ENCODE peak calls at places on chromosomes 5 and 9, in eight cellular contexts. G is prostate gland, W is mucosa of descending colon, K is choroid plexus epithelial cell, U is ascending aorta, I is upper lobe of left lung, C is uterus, O is cardiac muscle cell. B is an unnamed sample.
A peak's percentile ranks its signal among the peaks of the same experiment; 100 is the strongest.

GRCh38 chr9:19870988-19871387 is 82.2 kb upstream of the SLC24A2 start:
- DNase-seq in I (no peak), K (no peak), U (no peak), C (no peak), G (no peak), O (no peak), W (no peak), B (no peak)

GRCh38 chr5:107803728-107804127 is 133.0 kb upstream of the EFNA5 start:
- DNase-seq in W (no peak), U (no peak), I (no peak), C (no peak), K (no peak), O (no peak), G (no peak), B (no peak)

GRCh38 chr5:149162401-149163084 is 21.2 kb downstream of the ABLIM3 start:
- DNase-seq in K (peak; percentile 79), U (no peak), C (no peak), O (no peak), W (no peak), I (no peak), G (no peak), B (peak; percentile 58)

GRCh38 chr5:1017691-1018455 is 9.3 kb downstream of the NKD2 start:
- DNase-seq in W (peak; percentile 38), U (no peak), C (no peak), K (no peak), O (no peak), G (no peak), I (peak; percentile 76), B (no peak)

GRCh38 chr9:82313697-82314096 is 325.1 kb downstream of the SPATA31D1 start:
- DNase-seq in I (no peak), G (no peak), W (no peak), C (no peak), O (no peak), K (no peak), U (no peak), B (no peak)

GRCh38 chr5:103255666-103256065 is 2.9 kb upstream of the MACIR start:
- DNase-seq in W (no peak), G (no peak), C (no peak), U (no peak), I (no peak), K (no peak), O (no peak), B (no peak)

GRCh38 chr5:175443514-175444059 is 395 bp downstream of the DRD1 start:
- DNase-seq in U (no peak), C (no peak), W (no peak), O (no peak), G (no peak), K (peak; percentile 10), I (peak; percentile 58), B (no peak)

GRCh38 chr5:168663276-168664004 is 84.3 kb upstream of the PANK3 start:
- DNase-seq in C (no peak), O (no peak), I (no peak), W (no peak), G (no peak), U (no peak), K (no peak), B (no peak)

GRCh38 chr5:104179057-104179456 is 616.5 kb upstream of the NUDT12 start:
- DNase-seq in K (peak; percentile 80), C (no peak), O (peak; percentile 66), W (no peak), U (no peak), G (no peak), I (no peak), B (peak; percentile 73)

GRCh38 chr9:134214766-134215394 is 50.5 kb upstream of the RNU6ATAC start:
- DNase-seq in C (no peak), G (no peak), W (peak; percentile 39), O (no peak), K (no peak), U (no peak), I (no peak), B (no peak)

GRCh38 chr9:93480728-93481324 is 27.4 kb upstream of the FAM120AOS start:
- DNase-seq in W (no peak), U (no peak), I (peak; percentile 65), C (no peak), O (no peak), G (no peak), K (no peak), B (no peak)
- TF ChIP-seq CTCF in W (no peak), U (no peak), I (no peak), C (no peak), O (no peak), G (no peak), K (peak; percentile 31), B (no peak)

GRCh38 chr9:121284733-121285451 is 16.9 kb downstream of the GSN start:
- DNase-seq in U (no peak), K (no peak), O (no peak), I (no peak), G (no peak), C (peak; percentile 57), W (no peak), B (no peak)

GRCh38 chr9:121286973-121287721 is 19.2 kb downstream of the GSN start:
- DNase-seq in K (peak; percentile 94), W (peak; percentile 89), G (peak; percentile 73), O (peak; percentile 97), I (no peak), C (peak; percentile 94), U (peak; percentile 56), B (peak; percentile 95)

GRCh38 chr9:121288557-121288873 is 20.6 kb downstream of the GSN start:
- DNase-seq in W (no peak), I (no peak), G (no peak), O (no peak), C (peak; percentile 31), U (no peak), K (no peak), B (no peak)

GRCh38 chr9:121285835-121286687 is 18.1 kb downstream of the GSN start:
- DNase-seq in O (peak; percentile 79), W (peak; percentile 68), C (peak; percentile 84), I (no peak), U (peak; percentile 70), K (peak; percentile 65), G (peak; percentile 45), B (peak; percentile 70)

DNA sequence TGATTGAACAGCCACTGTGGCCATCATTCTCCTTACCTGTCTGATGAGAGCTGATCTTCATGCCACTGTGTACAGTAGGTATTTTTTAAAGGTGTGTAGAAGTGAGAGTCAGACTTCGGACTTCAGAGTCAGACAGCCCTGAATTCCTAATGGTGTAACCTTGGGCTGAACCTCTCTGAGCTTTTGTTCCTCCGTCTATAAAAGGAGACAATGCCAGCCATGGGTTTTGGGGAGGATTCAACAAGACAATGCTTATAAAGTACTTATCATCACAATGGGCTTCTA is 18.7 kb downstream of the GSN start:
- DNase-seq in K (no peak), U (no peak), G (no peak), W (no peak), C (no peak), O (no peak), I (no peak), B (no peak)
- H3K4me3 ChIP-seq in K (no peak overlapping the region), U (peak overlapping the region; percentile 38), G (no peak overlapping the region), W (no peak overlapping the region), C (no peak overlapping the region), O (no peak overlapping the region), I (no peak overlapping the region), B (no peak overlapping the region)

GRCh38 chr9:8070779-8071444 is 271.3 kb upstream of the DMAC1 start:
- DNase-seq in W (no peak), O (no peak), K (no peak), G (no peak), U (no peak), I (peak; percentile 28), C (no peak), B (no peak)
- TF ChIP-seq CTCF in W (no peak), O (no peak), K (no peak), G (no peak), U (no peak), I (no peak), C (no peak), B (no peak)

GRCh38 chr5:77030097-77031071 is at the start of gene AGGF1:
- DNase-seq in I (peak; percentile 96), O (peak; percentile 96), K (peak; percentile 95), W (peak; percentile 97), C (peak; percentile 89), G (peak; percentile 94), U (peak; percentile 71), B (peak; percentile 96)

GRCh38 chr5:77032635-77033034 is 2.4 kb downstream of the AGGF1 start:
- DNase-seq in I (no peak), O (no peak), W (no peak), G (no peak), U (no peak), K (no peak), C (no peak), B (no peak)

GRCh38 chr5:77028631-77029375 is 1.4 kb upstream of the AGGF1 start:
- DNase-seq in W (no peak), G (no peak), I (no peak), U (no peak), C (no peak), K (no peak), O (no peak), B (no peak)

GRCh38 chr5:77033338-77033737 is 3.1 kb downstream of the AGGF1 start:
- DNase-seq in I (no peak), U (no peak), G (no peak), K (no peak), C (no peak), W (no peak), O (no peak), B (no peak)

GRCh38 chr5:77029376-77029885 is 773 bp upstream of the AGGF1 start:
- DNase-seq in U (no peak), K (no peak), O (no peak), G (no peak), I (no peak), C (no peak), W (no peak), B (no peak)
- H3K4me3 ChIP-seq in U (peak overlapping the region; percentile 71), K (no peak overlapping the region), O (no peak overlapping the region), G (no peak overlapping the region), I (no peak overlapping the region), C (no peak overlapping the region), W (no peak overlapping the region), B (no peak overlapping the region)

GRCh38 chr5:173327084-173327947 is 898 bp downstream of the STC2 start:
- DNase-seq in U (no peak), C (no peak), I (peak; percentile 83), O (peak; percentile 76), G (no peak), W (no peak), K (peak; percentile 61), B (peak; percentile 40)

GRCh38 chr5:173326501-173326960 is 1.7 kb downstream of the STC2 start:
- DNase-seq in O (peak; percentile 84), C (no peak), K (peak; percentile 78), G (no peak), U (no peak), W (no peak), I (no peak), B (peak; percentile 66)

GRCh38 chr5:173329370-173330150 is 1.3 kb upstream of the STC2 start:
- DNase-seq in U (no peak), I (peak; percentile 85), O (no peak), K (no peak), C (no peak), W (no peak), G (no peak), B (peak; percentile 41)

GRCh38 chr5:173328896-173329369 is 719 bp upstream of the STC2 start:
- DNase-seq in G (no peak), O (peak; percentile 63), K (peak; percentile 64), U (no peak), C (no peak), I (peak; percentile 62), W (no peak), B (peak; percentile 91)

GRCh38 chr5:173327948-173328895 is at the start of gene STC2:
- DNase-seq in C (no peak), K (peak; percentile 85), U (no peak), G (peak; percentile 62), I (peak; percentile 88), W (peak; percentile 67), O (peak; percentile 89), B (peak; percentile 91)
- TF ChIP-seq CTCF in C (no peak), K (peak; percentile 6), U (no peak), G (no peak), I (no peak), W (no peak), O (no peak), B (no peak)